ENCODE peak calls at places on chromosome 5, in six cellular contexts. Q, F, L, J, I and M are unnamed samples.

GRCh38 chr5:172123269-172123692 is 64.7 kb downstream of the STK10 start:
- DNase-seq in Q (peak), F (peak), L (no peak), J (peak), I (no peak), M (no peak)

GRCh38 chr5:100840364-100840763 is 62.7 kb downstream of the ST8SIA4 start:
- DNase-seq in Q (no peak), F (no peak), L (peak), J (no peak), I (no peak), M (no peak)

GRCh38 chr5:28896949-28897348 is 1858.6 kb upstream of the CDH9 start:
- DNase-seq in Q (no peak), F (no peak), L (no peak), J (no peak), I (no peak), M (no peak)

GRCh38 chr5:90055831-90056328 is 353.7 kb downstream of the CETN3 start:
- DNase-seq in Q (no peak), F (no peak), L (no peak), J (no peak), I (no peak), M (no peak)

GRCh38 chr5:157502143-157502647 is 42.2 kb downstream of the NIPAL4 start:
- DNase-seq in Q (no peak), F (no peak), L (no peak), J (no peak), I (peak), M (no peak)

GRCh38 chr5:177496111-177497010 is 1.0 kb downstream of the PDLIM7 start:
- DNase-seq in Q (peak), F (peak), L (peak), J (peak), I (peak), M (peak)

GRCh38 chr5:146894763-146895521 is 16.4 kb upstream of the PPP2R2B start:
- DNase-seq in Q (no peak), F (no peak), L (no peak), J (no peak), I (no peak), M (no peak)

GRCh38 chr5:176500511-176500910 is 36.7 kb downstream of the RNF44 start:
- DNase-seq in Q (no peak), F (no peak), L (no peak), J (no peak), I (no peak), M (no peak)

GRCh38 chr5:168819004-168819626 is 239.9 kb upstream of the PANK3 start:
- DNase-seq in Q (no peak), F (no peak), L (no peak), J (no peak), I (no peak), M (no peak)

GRCh38 chr5:95317085-95317484 is 32.2 kb upstream of the MCTP1 start:
- DNase-seq in Q (no peak), F (no peak), L (no peak), J (no peak), I (no peak), M (no peak)

DNA sequence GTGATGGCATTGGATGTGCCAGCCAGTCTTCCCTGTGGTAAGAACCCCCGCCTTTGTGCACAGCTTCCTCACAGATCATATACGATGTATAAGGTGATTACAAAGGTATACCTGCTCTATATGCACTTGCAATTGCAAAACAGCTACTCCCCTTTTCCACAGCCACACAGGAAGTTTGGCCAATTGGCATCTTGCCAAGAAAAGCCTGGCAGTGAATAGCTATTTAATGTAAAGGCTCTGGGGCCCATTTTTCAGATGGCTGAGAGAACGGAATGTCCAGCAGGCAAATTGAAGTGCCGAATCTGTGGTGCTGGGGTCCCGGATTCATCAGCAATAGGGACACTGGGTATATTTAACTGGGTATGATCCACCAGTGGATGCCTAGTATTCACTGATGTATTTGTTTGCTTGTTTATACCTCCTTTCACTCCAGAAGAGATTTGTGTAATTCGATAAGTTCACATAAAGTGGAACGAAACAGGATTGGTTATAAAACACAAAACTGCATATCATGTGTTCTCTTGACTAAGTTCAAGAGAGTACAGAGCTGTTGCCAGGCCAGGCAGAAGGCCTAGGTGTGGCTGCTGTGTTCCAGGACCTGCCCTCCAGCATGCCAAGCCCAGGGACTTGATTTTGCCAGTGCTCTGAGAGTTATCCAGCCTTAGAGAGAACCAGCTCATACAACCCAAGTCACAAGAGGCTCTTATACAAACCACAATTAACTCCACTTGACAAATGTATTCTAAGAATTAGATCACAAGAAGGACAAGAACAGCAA is 27.7 kb upstream of the GABRP start:
- DNase-seq in Q (peak), F (peak), L (no peak), J (no peak), I (no peak), M (no peak)
- TF ChIP-seq POLR2A in Q (no peak), F (no peak), L (no peak), J (no peak), I (no peak), M (no peak)

GRCh38 chr5:69189162-69190086 is at the start of gene CENPH:
- DNase-seq in Q (peak), F (peak), L (peak), J (peak), I (peak), M (peak)

GRCh38 chr5:69187342-69187741 is 2.0 kb upstream of the CENPH start:
- DNase-seq in Q (no peak), F (no peak), L (no peak), J (no peak), I (no peak), M (no peak)

GRCh38 chr5:69188811-69189161 is 597 bp upstream of the CENPH start:
- DNase-seq in Q (no peak), F (no peak), L (no peak), J (no peak), I (no peak), M (no peak)
- H3K4me3 ChIP-seq in Q (peak), F (peak), L (peak), J (peak), I (peak), M (peak)

GRCh38 chr5:76608833-76609232 is 14.4 kb downstream of the F2RL2 start:
- DNase-seq in Q (no peak), F (no peak), L (peak), J (no peak), I (no peak), M (no peak)

GRCh38 chr5:76607353-76607871 is 15.8 kb downstream of the F2RL2 start:
- DNase-seq in Q (no peak), F (no peak), L (no peak), J (no peak), I (no peak), M (no peak)

GRCh38 chr5:76604838-76605237 is 18.4 kb downstream of the F2RL2 start:
- DNase-seq in Q (no peak), F (no peak), L (no peak), J (no peak), I (no peak), M (no peak)

GRCh38 chr5:76610196-76610595 is 13.0 kb downstream of the F2RL2 start:
- DNase-seq in Q (no peak), F (no peak), L (no peak), J (no peak), I (no peak), M (no peak)

GRCh38 chr5:76606665-76607064 is 16.5 kb downstream of the F2RL2 start:
- DNase-seq in Q (no peak), F (no peak), L (no peak), J (no peak), I (no peak), M (no peak)
- H3K27ac ChIP-seq in Q (no peak), F (no peak), L (no peak), J (no peak), I (no peak), M (no peak)

GRCh38 chr5:122152266-122152900 is 23.0 kb downstream of the ZNF474 start:
- DNase-seq in Q (no peak), F (no peak), L (no peak), J (no peak), I (no peak), M (no peak)

GRCh38 chr5:122149691-122150090 is 20.3 kb downstream of the ZNF474 start:
- DNase-seq in Q (no peak), F (no peak), L (no peak), J (no peak), I (no peak), M (no peak)

GRCh38 chr5:122150128-122150685 is 20.9 kb downstream of the ZNF474 start:
- DNase-seq in Q (no peak), F (no peak), L (no peak), J (no peak), I (no peak), M (no peak)

GRCh38 chr5:122153230-122153629 is 23.9 kb downstream of the ZNF474 start:
- DNase-seq in Q (no peak), F (no peak), L (no peak), J (no peak), I (no peak), M (no peak)

DNA sequence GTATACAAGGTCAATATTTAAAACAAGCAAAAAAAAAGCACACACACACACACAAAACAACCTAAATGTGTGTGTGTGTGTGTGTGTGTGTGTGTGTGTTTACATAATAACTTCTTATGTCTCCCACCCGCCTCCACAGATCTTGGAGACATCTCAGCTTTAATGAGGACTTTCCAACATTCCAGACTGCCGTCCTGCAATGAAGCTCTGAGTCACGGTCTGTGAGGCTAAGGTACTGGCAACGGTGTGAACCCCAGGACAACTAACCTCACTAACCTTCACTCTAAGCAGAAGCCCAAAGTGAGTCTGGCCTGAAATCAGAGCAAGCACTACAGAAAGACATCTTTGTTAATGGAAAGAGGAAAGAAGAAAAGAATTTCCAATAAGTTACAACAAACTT is 22.3 kb downstream of the ZNF474 start:
- DNase-seq in Q (no peak), F (no peak), L (no peak), J (no peak), I (no peak), M (no peak)
- TF ChIP-seq POLR2A in Q (no peak), F (no peak), L (no peak), J (no peak), I (no peak), M (no peak)

GRCh38 chr5:85288914-85289313 is 904.2 kb upstream of the EDIL3 start:
- DNase-seq in Q (no peak), F (no peak), L (no peak), J (no peak), I (no peak), M (no peak)

DNA sequence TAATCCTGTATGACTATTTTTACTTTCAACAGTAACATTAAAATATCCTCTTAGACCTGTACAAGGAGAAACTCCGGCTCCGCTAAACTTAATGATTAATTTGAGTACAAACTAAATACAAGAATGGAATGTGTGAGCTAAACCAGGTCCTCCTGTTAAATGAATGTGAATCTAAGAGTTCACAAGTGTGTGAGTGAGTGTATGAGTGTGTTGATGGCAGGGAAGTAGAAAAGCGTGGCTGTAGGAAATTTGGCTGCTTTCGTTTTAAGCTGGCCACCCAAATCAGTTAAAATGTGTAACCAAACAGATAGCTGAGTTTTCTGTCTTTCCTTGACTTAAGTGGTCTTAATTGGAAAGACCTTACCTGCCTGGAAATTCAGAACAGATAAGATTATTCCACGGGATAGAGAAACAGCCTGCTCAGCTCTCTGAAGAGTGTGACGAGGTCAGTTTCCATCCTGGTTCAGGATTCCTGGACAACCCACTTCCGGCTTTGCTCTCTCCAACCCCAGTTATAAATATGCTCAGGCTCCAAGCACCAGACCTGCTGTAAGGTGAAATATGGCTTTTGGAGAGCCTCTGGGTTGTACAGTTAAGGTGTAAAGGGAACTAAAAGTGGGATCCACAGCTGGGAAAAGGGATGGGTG is 908.6 kb upstream of the EDIL3 start:
- DNase-seq in Q (no peak), F (no peak), L (no peak), J (no peak), I (no peak), M (no peak)
- H3K4me3 ChIP-seq in Q (peak), F (peak), L (no peak), J (no peak), I (peak), M (peak)

GRCh38 chr5:16744164-16744880 is 127.5 kb upstream of the RETREG1 start:
- DNase-seq in Q (peak), F (no peak), L (no peak), J (no peak), I (no peak), M (no peak)
- H3K27ac ChIP-seq in Q (peak), F (no peak), L (no peak), J (no peak), I (no peak), M (no peak)